ENCODE peak calls at places on chromosomes 7 and 10, in nine cellular contexts. One of them, this sample, is unnamed.

GRCh38 chr7:134920026-134920758 is 66.1 kb upstream of the AGBL3 start:
- DNase-seq in fibroblast of mammary gland: peak
- DNase-seq in psoas muscle: no peak
- DNase-seq in astrocyte of the cerebellum: peak
- DNase-seq in endothelial cell: no peak
- DNase-seq in foreskin fibroblast: peak
- DNase-seq in HL-60: no peak
- DNase-seq in cardiac fibroblast: peak
- DNase-seq in heart right ventricle: no peak
- DNase-seq in this sample: no peak

GRCh38 chr10:44240766-44241165 is 144.1 kb downstream of the CXCL12 start:
- DNase-seq in HL-60: no peak
- DNase-seq in heart right ventricle: no peak
- DNase-seq in endothelial cell: no peak
- DNase-seq in cardiac fibroblast: peak
- DNase-seq in astrocyte of the cerebellum: no peak
- DNase-seq in fibroblast of mammary gland: peak
- DNase-seq in foreskin fibroblast: no peak
- DNase-seq in psoas muscle: no peak
- DNase-seq in this sample: no peak

GRCh38 chr7:131648491-131648890 is 92.1 kb upstream of the PODXL start:
- DNase-seq in endothelial cell: no peak
- DNase-seq in HL-60: no peak
- DNase-seq in psoas muscle: peak
- DNase-seq in astrocyte of the cerebellum: no peak
- DNase-seq in heart right ventricle: no peak
- DNase-seq in fibroblast of mammary gland: no peak
- DNase-seq in foreskin fibroblast: no peak
- DNase-seq in cardiac fibroblast: no peak
- DNase-seq in this sample: no peak

GRCh38 chr10:118980135-118980865 is 49.2 kb upstream of the NANOS1 start:
- DNase-seq in endothelial cell: no peak
- DNase-seq in foreskin fibroblast: no peak
- DNase-seq in astrocyte of the cerebellum: no peak
- DNase-seq in HL-60: no peak
- DNase-seq in fibroblast of mammary gland: no peak
- DNase-seq in cardiac fibroblast: no peak
- DNase-seq in psoas muscle: no peak
- DNase-seq in heart right ventricle: no peak
- DNase-seq in this sample: no peak

GRCh38 chr7:23938937-23939552 is 229.0 kb downstream of the STK31 start:
- DNase-seq in endothelial cell: peak
- DNase-seq in heart right ventricle: no peak
- DNase-seq in HL-60: no peak
- DNase-seq in psoas muscle: no peak
- DNase-seq in foreskin fibroblast: peak
- DNase-seq in astrocyte of the cerebellum: no peak
- DNase-seq in cardiac fibroblast: peak
- DNase-seq in fibroblast of mammary gland: peak
- DNase-seq in this sample: no peak

GRCh38 chr7:107661081-107661864 is 645 bp downstream of the SLC26A4 start:
- DNase-seq in cardiac fibroblast: peak
- DNase-seq in endothelial cell: peak
- DNase-seq in HL-60: no peak
- DNase-seq in astrocyte of the cerebellum: no peak
- DNase-seq in foreskin fibroblast: peak
- DNase-seq in psoas muscle: peak
- DNase-seq in heart right ventricle: peak
- DNase-seq in fibroblast of mammary gland: peak
- DNase-seq in this sample: no peak

GRCh38 chr7:55570939-55571338 is 1.4 kb downstream of the VOPP1 start:
- DNase-seq in astrocyte of the cerebellum: peak
- DNase-seq in fibroblast of mammary gland: peak
- DNase-seq in endothelial cell: no peak
- DNase-seq in cardiac fibroblast: peak
- DNase-seq in heart right ventricle: no peak
- DNase-seq in foreskin fibroblast: peak
- DNase-seq in psoas muscle: no peak
- DNase-seq in HL-60: no peak
- DNase-seq in this sample: no peak

GRCh38 chr7:39271386-39271785 is 293.7 kb downstream of the POU6F2 start:
- DNase-seq in heart right ventricle: peak
- DNase-seq in foreskin fibroblast: no peak
- DNase-seq in endothelial cell: no peak
- DNase-seq in astrocyte of the cerebellum: peak
- DNase-seq in psoas muscle: no peak
- DNase-seq in cardiac fibroblast: no peak
- DNase-seq in HL-60: no peak
- DNase-seq in fibroblast of mammary gland: no peak
- DNase-seq in this sample: no peak

GRCh38 chr10:84783909-84784308 is 455.5 kb downstream of the CCSER2 start:
- DNase-seq in heart right ventricle: no peak
- DNase-seq in psoas muscle: no peak
- DNase-seq in astrocyte of the cerebellum: no peak
- DNase-seq in HL-60: no peak
- DNase-seq in fibroblast of mammary gland: no peak
- DNase-seq in cardiac fibroblast: no peak
- DNase-seq in endothelial cell: no peak
- DNase-seq in foreskin fibroblast: no peak
- DNase-seq in this sample: no peak

GRCh38 chr10:100185364-100186252 is at the start of gene ERLIN1:
- DNase-seq in foreskin fibroblast: peak
- DNase-seq in HL-60: peak
- DNase-seq in cardiac fibroblast: peak
- DNase-seq in fibroblast of mammary gland: peak
- DNase-seq in heart right ventricle: peak
- DNase-seq in endothelial cell: peak
- DNase-seq in astrocyte of the cerebellum: peak
- DNase-seq in psoas muscle: peak
- DNase-seq in this sample: peak

GRCh38 chr10:137031-137430 is 1.8 kb downstream of the ZMYND11 start:
- DNase-seq in fibroblast of mammary gland: peak
- DNase-seq in astrocyte of the cerebellum: no peak
- DNase-seq in foreskin fibroblast: no peak
- DNase-seq in heart right ventricle: no peak
- DNase-seq in psoas muscle: no peak
- DNase-seq in cardiac fibroblast: peak
- DNase-seq in HL-60: no peak
- DNase-seq in endothelial cell: peak
- DNase-seq in this sample: no peak

GRCh38 chr10:122675278-122675677 is 24.4 kb downstream of the C10orf120 start:
- DNase-seq in foreskin fibroblast: no peak
- DNase-seq in cardiac fibroblast: no peak
- DNase-seq in psoas muscle: no peak
- DNase-seq in endothelial cell: no peak
- DNase-seq in fibroblast of mammary gland: no peak
- DNase-seq in heart right ventricle: no peak
- DNase-seq in astrocyte of the cerebellum: no peak
- DNase-seq in HL-60: no peak
- DNase-seq in this sample: no peak

GRCh38 chr7:13411641-13412040 is 577.8 kb downstream of the ETV1 start:
- DNase-seq in cardiac fibroblast: no peak
- DNase-seq in psoas muscle: no peak
- DNase-seq in heart right ventricle: no peak
- DNase-seq in astrocyte of the cerebellum: no peak
- DNase-seq in HL-60: no peak
- DNase-seq in fibroblast of mammary gland: no peak
- DNase-seq in foreskin fibroblast: no peak
- DNase-seq in endothelial cell: no peak
- DNase-seq in this sample: no peak

GRCh38 chr10:6737758-6738463 is 157.8 kb upstream of the PRKCQ start:
- DNase-seq in astrocyte of the cerebellum: no peak
- DNase-seq in foreskin fibroblast: peak
- DNase-seq in fibroblast of mammary gland: peak
- DNase-seq in cardiac fibroblast: no peak
- DNase-seq in psoas muscle: no peak
- DNase-seq in heart right ventricle: no peak
- DNase-seq in endothelial cell: peak
- DNase-seq in HL-60: no peak
- DNase-seq in this sample: no peak

GRCh38 chr7:11620822-11621395 is 211.1 kb downstream of the THSD7A start:
- DNase-seq in endothelial cell: no peak
- DNase-seq in cardiac fibroblast: no peak
- DNase-seq in HL-60: no peak
- DNase-seq in foreskin fibroblast: no peak
- DNase-seq in fibroblast of mammary gland: no peak
- DNase-seq in astrocyte of the cerebellum: no peak
- DNase-seq in heart right ventricle: no peak
- DNase-seq in psoas muscle: no peak
- DNase-seq in this sample: no peak

GRCh38 chr10:44577533-44577932 is 192.6 kb upstream of the CXCL12 start:
- DNase-seq in endothelial cell: no peak
- DNase-seq in fibroblast of mammary gland: peak
- DNase-seq in psoas muscle: no peak
- DNase-seq in foreskin fibroblast: no peak
- DNase-seq in astrocyte of the cerebellum: no peak
- DNase-seq in cardiac fibroblast: peak
- DNase-seq in heart right ventricle: no peak
- DNase-seq in HL-60: no peak
- DNase-seq in this sample: no peak

GRCh38 chr7:85103962-85104361 is 82.9 kb downstream of the SEMA3D start:
- DNase-seq in fibroblast of mammary gland: peak
- DNase-seq in heart right ventricle: no peak
- DNase-seq in psoas muscle: no peak
- DNase-seq in foreskin fibroblast: peak
- DNase-seq in astrocyte of the cerebellum: no peak
- DNase-seq in cardiac fibroblast: peak
- DNase-seq in endothelial cell: no peak
- DNase-seq in HL-60: no peak
- DNase-seq in this sample: no peak

GRCh38 chr10:33412261-33413092 is 78.0 kb upstream of the NRP1 start:
- DNase-seq in fibroblast of mammary gland: peak
- DNase-seq in endothelial cell: no peak
- DNase-seq in cardiac fibroblast: peak
- DNase-seq in astrocyte of the cerebellum: peak
- DNase-seq in foreskin fibroblast: peak
- DNase-seq in psoas muscle: peak
- DNase-seq in HL-60: peak
- DNase-seq in heart right ventricle: no peak
- DNase-seq in this sample: no peak

GRCh38 chr10:54133201-54133600 is 667.8 kb downstream of the PCDH15 start:
- DNase-seq in HL-60: no peak
- DNase-seq in foreskin fibroblast: no peak
- DNase-seq in psoas muscle: no peak
- DNase-seq in endothelial cell: no peak
- DNase-seq in astrocyte of the cerebellum: no peak
- DNase-seq in cardiac fibroblast: no peak
- DNase-seq in fibroblast of mammary gland: no peak
- DNase-seq in heart right ventricle: no peak
- DNase-seq in this sample: no peak
- TF ChIP-seq CTCF in HL-60: no peak
- TF ChIP-seq CTCF in foreskin fibroblast: no peak
- TF ChIP-seq CTCF in psoas muscle: no peak
- TF ChIP-seq CTCF in endothelial cell: peak
- TF ChIP-seq CTCF in astrocyte of the cerebellum: peak
- TF ChIP-seq CTCF in cardiac fibroblast: no peak
- TF ChIP-seq CTCF in fibroblast of mammary gland: peak
- TF ChIP-seq CTCF in heart right ventricle: peak
- TF ChIP-seq CTCF in this sample: no peak

DNA sequence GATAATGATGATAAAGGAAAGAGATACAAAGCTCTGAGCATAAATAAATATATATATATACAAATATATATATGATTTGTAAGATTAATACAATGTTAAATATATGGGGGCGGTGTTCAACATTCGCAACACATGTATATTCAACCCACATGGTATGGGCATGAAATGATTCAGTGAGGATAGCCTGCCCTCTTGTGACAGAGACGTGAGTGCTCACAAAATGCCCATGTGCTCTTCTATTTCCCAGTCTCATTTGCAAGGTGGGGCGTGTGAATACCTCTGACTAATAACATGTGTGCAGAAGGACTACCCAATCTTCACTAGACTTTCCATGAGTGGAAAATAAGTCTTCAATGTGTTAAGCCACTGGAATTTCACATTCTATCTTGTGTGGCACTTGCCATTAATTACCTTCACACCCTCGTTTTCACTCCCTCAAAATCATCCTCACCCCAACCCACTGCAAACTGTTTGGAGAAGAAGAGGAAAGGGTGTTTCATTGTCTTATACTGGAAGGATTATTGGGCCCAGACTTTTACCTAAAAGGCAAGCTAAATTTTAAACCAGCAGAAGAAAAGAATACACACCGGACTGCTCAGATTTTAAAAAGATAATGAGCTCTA is 26.9 kb downstream of the ASAH2 start:
- DNase-seq in foreskin fibroblast: peak
- DNase-seq in fibroblast of mammary gland: peak
- DNase-seq in astrocyte of the cerebellum: peak
- DNase-seq in psoas muscle: no peak
- DNase-seq in endothelial cell: peak
- DNase-seq in heart right ventricle: no peak
- DNase-seq in HL-60: no peak
- DNase-seq in cardiac fibroblast: peak
- DNase-seq in this sample: no peak
- TF ChIP-seq CTCF in foreskin fibroblast: peak
- TF ChIP-seq CTCF in fibroblast of mammary gland: peak
- TF ChIP-seq CTCF in astrocyte of the cerebellum: peak
- TF ChIP-seq CTCF in psoas muscle: peak
- TF ChIP-seq CTCF in endothelial cell: peak
- TF ChIP-seq CTCF in heart right ventricle: peak
- TF ChIP-seq CTCF in HL-60: peak
- TF ChIP-seq CTCF in cardiac fibroblast: peak
- TF ChIP-seq CTCF in this sample: peak

GRCh38 chr10:113017375-113017774 is 67.3 kb downstream of the TCF7L2 start:
- DNase-seq in fibroblast of mammary gland: no peak
- DNase-seq in heart right ventricle: no peak
- DNase-seq in HL-60: no peak
- DNase-seq in psoas muscle: no peak
- DNase-seq in endothelial cell: no peak
- DNase-seq in cardiac fibroblast: no peak
- DNase-seq in astrocyte of the cerebellum: no peak
- DNase-seq in foreskin fibroblast: no peak
- DNase-seq in this sample: no peak
- TF ChIP-seq CTCF in fibroblast of mammary gland: no peak
- TF ChIP-seq CTCF in heart right ventricle: no peak
- TF ChIP-seq CTCF in HL-60: no peak
- TF ChIP-seq CTCF in psoas muscle: no peak
- TF ChIP-seq CTCF in endothelial cell: no peak
- TF ChIP-seq CTCF in cardiac fibroblast: no peak
- TF ChIP-seq CTCF in astrocyte of the cerebellum: no peak
- TF ChIP-seq CTCF in foreskin fibroblast: no peak
- TF ChIP-seq CTCF in this sample: no peak

DNA sequence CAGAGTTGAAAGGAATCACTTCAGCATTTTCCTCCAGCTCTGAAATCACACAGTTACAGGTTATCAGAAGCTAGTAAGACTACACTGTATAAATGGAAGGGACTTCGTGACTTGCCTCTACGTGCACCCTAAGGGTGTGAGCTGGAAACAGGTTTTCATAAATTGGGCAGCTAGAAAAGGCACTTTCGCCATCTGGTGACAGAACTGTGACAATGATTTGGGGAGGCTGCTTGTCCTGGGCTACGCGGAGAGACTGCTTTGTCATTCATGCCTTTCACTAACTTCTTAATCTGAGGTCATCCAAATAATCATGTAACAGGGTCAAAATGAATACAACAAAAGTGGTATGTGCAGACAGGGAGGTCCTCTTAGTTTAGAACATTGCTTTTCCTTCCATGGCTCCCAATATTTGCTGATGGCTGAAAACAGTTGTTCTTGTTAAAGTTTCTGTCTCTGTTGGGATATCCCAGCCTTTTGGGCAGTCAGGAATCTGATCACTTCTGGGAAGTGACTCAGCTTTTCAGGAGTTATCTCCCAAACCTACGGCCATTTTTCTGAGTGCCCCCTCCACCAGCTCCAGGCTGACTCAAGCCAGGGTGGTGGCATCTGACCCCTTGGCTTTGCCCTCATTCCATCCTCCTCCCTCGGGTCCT is 17.8 kb downstream of the VWC2 start:
- DNase-seq in psoas muscle: no peak
- DNase-seq in foreskin fibroblast: no peak
- DNase-seq in astrocyte of the cerebellum: no peak
- DNase-seq in endothelial cell: peak
- DNase-seq in cardiac fibroblast: no peak
- DNase-seq in HL-60: no peak
- DNase-seq in fibroblast of mammary gland: no peak
- DNase-seq in heart right ventricle: peak
- DNase-seq in this sample: no peak
- TF ChIP-seq CTCF in psoas muscle: no peak
- TF ChIP-seq CTCF in foreskin fibroblast: no peak
- TF ChIP-seq CTCF in astrocyte of the cerebellum: no peak
- TF ChIP-seq CTCF in endothelial cell: no peak
- TF ChIP-seq CTCF in cardiac fibroblast: no peak
- TF ChIP-seq CTCF in HL-60: peak
- TF ChIP-seq CTCF in fibroblast of mammary gland: no peak
- TF ChIP-seq CTCF in heart right ventricle: peak
- TF ChIP-seq CTCF in this sample: no peak

This sample was measured in CD14-positive monocyte.